ENCODE peak calls at places on chromosomes 12 and 14, in five cellular contexts. K is aorta, P is epithelial cell of esophagus, A is upper lobe of right lung, T is lung. M is an unnamed sample.

GRCh38 chr14:76112889-76113611 is 38.7 kb upstream of the GPATCH2L start:
- DNase-seq in K (no peak), P (no peak), A (no peak), T (no peak), M (peak)

GRCh38 chr12:76670776-76671175 is 93.1 kb upstream of the ZDHHC17 start:
- DNase-seq in K (no peak), P (peak), A (no peak), T (no peak), M (peak)

GRCh38 chr12:130205531-130205930 is 43.3 kb downstream of the FZD10 start:
- DNase-seq in K (no peak), P (no peak), A (no peak), T (no peak), M (no peak)

GRCh38 chr12:50401383-50402155 is 884 bp downstream of the LARP4 start:
- DNase-seq in K (no peak), P (peak), A (no peak), T (no peak), M (peak)

GRCh38 chr14:36807727-36808126 is 146.1 kb downstream of the PAX9 start:
- DNase-seq in K (no peak), P (no peak), A (no peak), T (no peak), M (peak)

GRCh38 chr12:124660846-124661245 is 93.4 kb upstream of the NCOR2 start:
- DNase-seq in K (no peak), P (no peak), A (no peak), T (no peak), M (no peak)

GRCh38 chr12:107530706-107531105 is 154.9 kb upstream of the PWP1 start:
- DNase-seq in K (no peak), P (no peak), A (no peak), T (no peak), M (no peak)

GRCh38 chr14:49218436-49219092 is 367.6 kb downstream of the RPS29 start:
- DNase-seq in K (no peak), P (no peak), A (no peak), T (no peak), M (peak)

GRCh38 chr12:111269688-111270087 is 99.2 kb downstream of the PHETA1 start:
- DNase-seq in K (no peak), P (no peak), A (no peak), T (no peak), M (no peak)

GRCh38 chr12:50201987-50202521 is 34.9 kb upstream of the CERS5 start:
- DNase-seq in K (no peak), P (peak), A (no peak), T (no peak), M (peak)

GRCh38 chr14:101193126-101193844 is 289.8 kb upstream of the RTL1 start:
- DNase-seq in K (no peak), P (no peak), A (peak), T (no peak), M (no peak)

GRCh38 chr14:86683525-86683924 is 1153.6 kb downstream of the FLRT2 start:
- DNase-seq in K (no peak), P (no peak), A (no peak), T (no peak), M (no peak)

GRCh38 chr12:34400423-34400881 is 378.2 kb downstream of the ALG10 start:
- DNase-seq in K (peak), P (no peak), A (no peak), T (peak), M (no peak)

DNA sequence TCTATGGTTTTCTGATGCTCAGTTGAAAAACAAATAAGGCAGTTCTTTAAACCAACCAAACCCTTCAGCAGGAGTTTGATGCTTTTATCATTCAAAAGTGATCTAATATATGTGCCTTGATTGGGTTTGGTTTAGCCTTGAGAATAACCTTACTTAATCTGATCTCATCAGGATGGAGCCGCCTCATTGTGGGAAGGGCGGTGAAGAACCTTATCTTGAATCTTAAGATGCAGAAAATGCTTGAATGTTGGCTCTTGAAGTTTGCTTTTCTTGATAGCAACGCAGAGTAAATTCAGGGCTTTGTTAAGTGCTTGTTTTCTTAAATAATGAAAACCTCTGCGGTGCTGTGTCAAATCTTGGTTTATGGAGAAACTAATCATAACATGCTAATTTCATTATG is 138.2 kb downstream of the MON2 start:
- DNase-seq in K (no peak), P (peak), A (no peak), T (no peak), M (peak)
- H3K4me3 ChIP-seq in K (peak), P (no peak), A (peak), T (no peak), M (peak)

DNA sequence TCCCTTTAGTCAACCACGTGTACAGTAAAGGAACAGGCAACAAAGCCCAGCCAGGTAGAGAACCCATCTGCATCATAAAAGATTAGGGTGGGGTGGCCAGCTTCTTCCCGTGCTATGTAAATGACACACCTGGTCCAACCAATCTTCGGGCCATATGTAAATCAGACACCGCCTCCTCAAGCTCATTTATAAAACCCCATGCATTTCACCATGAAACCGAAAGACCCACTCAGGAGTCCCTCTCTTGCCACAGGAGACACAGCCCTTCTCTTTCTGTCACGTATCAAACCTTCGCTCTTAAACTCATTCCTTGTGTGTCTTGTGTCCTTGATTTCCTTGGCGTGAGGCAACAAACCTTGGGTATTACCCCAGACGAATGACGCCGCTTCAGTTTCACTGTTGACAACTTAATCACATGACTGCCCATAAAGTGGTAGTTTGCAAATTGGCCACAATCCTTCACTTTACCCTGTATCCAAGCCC is 59.8 kb upstream of the TBPL2 start:
- DNase-seq in K (no peak), P (no peak), A (no peak), T (no peak), M (no peak)
- H3K4me3 ChIP-seq in K (no peak), P (no peak), A (no peak), T (no peak), M (no peak)

GRCh38 chr14:104564744-104565679 is 14.6 kb upstream of the C14orf180 start:
- DNase-seq in K (no peak), P (no peak), A (no peak), T (no peak), M (no peak)

GRCh38 chr14:104563742-104564615 is 15.6 kb upstream of the C14orf180 start:
- DNase-seq in K (peak), P (peak), A (peak), T (peak), M (peak)

GRCh38 chr14:104568620-104569019 is 10.9 kb upstream of the C14orf180 start:
- DNase-seq in K (no peak), P (no peak), A (no peak), T (no peak), M (no peak)

GRCh38 chr14:104567957-104568225 is 11.7 kb upstream of the C14orf180 start:
- DNase-seq in K (no peak), P (no peak), A (no peak), T (no peak), M (no peak)

GRCh38 chr14:104567141-104567956 is 12.2 kb upstream of the C14orf180 start:
- DNase-seq in K (no peak), P (no peak), A (no peak), T (no peak), M (no peak)
- H3K4me3 ChIP-seq in K (no peak), P (no peak), A (no peak), T (no peak), M (no peak)

GRCh38 chr12:104485651-104486341 is 29.0 kb downstream of the CHST11 start:
- DNase-seq in K (no peak), P (no peak), A (no peak), T (no peak), M (no peak)
- H3K4me3 ChIP-seq in K (no peak), P (no peak), A (no peak), T (no peak), M (no peak)

GRCh38 chr14:77270361-77271112 is 469 bp downstream of the NGB start:
- DNase-seq in K (peak), P (no peak), A (no peak), T (no peak), M (no peak)
- H3K4me3 ChIP-seq in K (no peak), P (no peak), A (no peak), T (no peak), M (no peak)

GRCh38 chr12:103924761-103925641 is 5.2 kb upstream of the HSP90B1 start:
- DNase-seq in K (no peak), P (peak), A (no peak), T (no peak), M (peak)
- H3K4me3 ChIP-seq in K (no peak), P (no peak), A (no peak), T (no peak), M (no peak)